ENCODE peak calls at places on chromosomes 3 and 15, in ten cellular contexts. Y is astrocyte of the spinal cord, T is neural progenitor cell, L is BE2C, O is GM12865, U is breast epithelium, C is pancreas, D is MM.1S, I is coronary artery, V is astrocyte. A is an unnamed sample.

GRCh38 chr15:29570931-29571727 is 251.1 kb downstream of the TJP1 start:
- DNase-seq in Y (no peak), O (no peak), V (peak; percentile 12), I (no peak), L (peak; percentile 19), T (peak; percentile 90), U (no peak), C (peak; percentile 84), D (peak; percentile 58), A (no peak)

GRCh38 chr15:99361541-99362185 is 110.4 kb downstream of the LRRC28 start:
- DNase-seq in Y (peak; percentile 22), O (peak; percentile 19), C (no peak), D (no peak), V (no peak), L (no peak), I (no peak), T (peak; percentile 33), U (no peak), A (no peak)

GRCh38 chr3:55159016-55159415 is 231.2 kb upstream of the LRTM1 start:
- DNase-seq in C (no peak), T (no peak), U (no peak), I (peak; percentile 5), D (no peak), O (no peak), L (no peak), V (no peak), Y (no peak), A (no peak)

GRCh38 chr3:129611812-129612349 is 5.4 kb upstream of the PLXND1 start:
- DNase-seq in V (peak; percentile 80), Y (peak; percentile 66), T (peak; percentile 43), U (no peak), D (no peak), L (no peak), I (no peak), C (no peak), O (no peak), A (no peak)

GRCh38 chr3:184409331-184409926 is 29.6 kb downstream of the CHRD start:
- DNase-seq in O (no peak), D (no peak), C (no peak), U (no peak), V (no peak), I (no peak), T (no peak), L (no peak), Y (no peak), A (no peak)

GRCh38 chr3:102195198-102195948 is 239.4 kb upstream of the ZPLD1 start:
- DNase-seq in L (no peak), Y (no peak), O (no peak), V (no peak), D (no peak), C (no peak), U (no peak), I (no peak), T (no peak), A (no peak)

GRCh38 chr3:110789315-110789714 is 282.3 kb upstream of the NECTIN3 start:
- DNase-seq in L (no peak), I (no peak), O (no peak), Y (peak; percentile 59), C (no peak), D (no peak), U (no peak), V (peak; percentile 65), T (no peak), A (peak; percentile 19)

GRCh38 chr3:99670556-99670950 is 32.2 kb downstream of the COL8A1 start:
- DNase-seq in U (no peak), O (no peak), D (no peak), Y (no peak), T (no peak), L (no peak), I (no peak), C (no peak), V (no peak), A (no peak)

GRCh38 chr3:126343675-126344074 is 13.5 kb downstream of the KLF15 start:
- DNase-seq in U (no peak), O (no peak), Y (no peak), T (no peak), D (no peak), C (peak; percentile 51), L (no peak), V (no peak), I (peak; percentile 67), A (no peak)

GRCh38 chr3:126344380-126345041 is 12.7 kb downstream of the KLF15 start:
- DNase-seq in Y (no peak), V (no peak), U (no peak), L (no peak), I (peak; percentile 49), T (no peak), O (no peak), C (peak; percentile 32), D (no peak), A (no peak)

GRCh38 chr3:126342211-126342610 is 15.0 kb downstream of the KLF15 start:
- DNase-seq in I (peak; percentile 68), T (no peak), D (no peak), C (peak; percentile 38), L (no peak), V (no peak), O (no peak), Y (no peak), U (no peak), A (no peak)

GRCh38 chr3:126341755-126342150 is 15.5 kb downstream of the KLF15 start:
- DNase-seq in L (no peak), T (no peak), D (no peak), C (peak; percentile 34), O (no peak), Y (no peak), U (no peak), I (no peak), V (no peak), A (no peak)

DNA sequence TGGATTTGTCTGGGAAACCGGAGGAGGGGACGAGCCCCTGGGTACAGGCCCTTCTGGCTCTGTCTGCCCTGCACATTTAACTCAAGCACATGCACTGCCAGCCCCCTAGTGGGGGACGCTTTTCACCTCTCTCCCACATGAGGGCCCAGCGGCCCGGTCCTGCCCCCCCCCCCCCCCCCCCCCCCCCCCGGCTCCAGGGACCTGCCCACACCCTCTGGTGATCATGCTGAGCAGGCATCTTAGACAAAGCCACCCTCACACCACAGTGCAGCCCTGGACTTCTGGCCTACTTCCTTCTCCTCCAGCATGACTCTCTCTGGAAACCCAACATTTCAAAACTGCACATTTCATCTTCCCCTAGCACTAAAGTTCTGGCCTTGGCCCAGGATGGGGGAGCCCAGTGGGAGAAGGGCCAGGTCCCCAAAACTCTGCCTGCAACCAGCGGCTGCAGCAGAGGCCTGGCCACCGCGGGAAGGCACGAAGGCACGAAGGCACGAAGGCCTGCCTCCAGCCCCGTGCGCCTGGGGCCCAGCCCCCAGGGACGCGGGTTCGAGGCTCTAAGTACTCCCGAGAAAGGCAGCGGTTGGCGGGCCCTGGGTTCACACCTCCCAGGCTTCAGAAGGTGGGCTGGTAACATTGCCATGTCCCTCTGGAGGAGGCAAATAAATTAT is 14.1 kb downstream of the KLF15 start:
- DNase-seq in V (peak; percentile 19), I (peak; percentile 74), U (no peak), D (no peak), O (no peak), Y (no peak), L (peak; percentile 72), C (peak; percentile 49), T (peak; percentile 68), A (no peak)
- TF ChIP-seq CTCF in V (no peak), I (no peak), U (no peak), D (no peak), O (no peak), Y (peak; percentile 7), L (peak; percentile 32), C (no peak), T (peak; percentile 26), A (no peak)

GRCh38 chr3:64232821-64233220 is 7.6 kb upstream of the PRICKLE2 start:
- DNase-seq in I (no peak), D (no peak), U (no peak), T (no peak), Y (no peak), V (no peak), O (no peak), C (no peak), L (no peak), A (no peak)

GRCh38 chr3:64238971-64239667 is 13.9 kb upstream of the PRICKLE2 start:
- DNase-seq in V (peak; percentile 96), T (peak; percentile 77), I (peak; percentile 79), U (peak; percentile 81), L (peak; percentile 76), O (no peak), C (no peak), Y (peak; percentile 98), D (no peak), A (peak; percentile 87)

GRCh38 chr3:64235605-64236004 is 10.3 kb upstream of the PRICKLE2 start:
- DNase-seq in D (no peak), U (no peak), Y (no peak), V (no peak), T (no peak), L (no peak), O (no peak), I (no peak), C (no peak), A (no peak)

GRCh38 chr3:64237083-64237482 is 11.8 kb upstream of the PRICKLE2 start:
- DNase-seq in T (no peak), D (no peak), I (no peak), L (no peak), O (no peak), U (no peak), C (no peak), Y (no peak), V (no peak), A (no peak)

GRCh38 chr3:64234571-64234970 is 9.3 kb upstream of the PRICKLE2 start:
- DNase-seq in O (no peak), V (no peak), U (no peak), I (no peak), T (no peak), D (no peak), L (no peak), C (no peak), Y (no peak), A (no peak)
- H3K4me3 ChIP-seq in O (no peak overlapping the region), V (no peak overlapping the region), U (no peak overlapping the region), I (no peak overlapping the region), T (no peak overlapping the region), D (no peak overlapping the region), L (no peak overlapping the region), C (no peak overlapping the region), Y (no peak overlapping the region), A (no peak overlapping the region)

GRCh38 chr3:134453631-134454030 is 32.2 kb downstream of the ANAPC13 start:
- DNase-seq in I (no peak), L (no peak), O (no peak), V (no peak), Y (no peak), C (no peak), U (no peak), T (peak; percentile 41), D (no peak), A (no peak)
- TF ChIP-seq CTCF in I (no peak), L (peak; percentile 43), O (peak; percentile 15), V (peak; percentile 14), Y (peak; percentile 18), C (no peak), U (no peak), T (peak; percentile 47), D (peak; percentile 9), A (no peak)

DNA sequence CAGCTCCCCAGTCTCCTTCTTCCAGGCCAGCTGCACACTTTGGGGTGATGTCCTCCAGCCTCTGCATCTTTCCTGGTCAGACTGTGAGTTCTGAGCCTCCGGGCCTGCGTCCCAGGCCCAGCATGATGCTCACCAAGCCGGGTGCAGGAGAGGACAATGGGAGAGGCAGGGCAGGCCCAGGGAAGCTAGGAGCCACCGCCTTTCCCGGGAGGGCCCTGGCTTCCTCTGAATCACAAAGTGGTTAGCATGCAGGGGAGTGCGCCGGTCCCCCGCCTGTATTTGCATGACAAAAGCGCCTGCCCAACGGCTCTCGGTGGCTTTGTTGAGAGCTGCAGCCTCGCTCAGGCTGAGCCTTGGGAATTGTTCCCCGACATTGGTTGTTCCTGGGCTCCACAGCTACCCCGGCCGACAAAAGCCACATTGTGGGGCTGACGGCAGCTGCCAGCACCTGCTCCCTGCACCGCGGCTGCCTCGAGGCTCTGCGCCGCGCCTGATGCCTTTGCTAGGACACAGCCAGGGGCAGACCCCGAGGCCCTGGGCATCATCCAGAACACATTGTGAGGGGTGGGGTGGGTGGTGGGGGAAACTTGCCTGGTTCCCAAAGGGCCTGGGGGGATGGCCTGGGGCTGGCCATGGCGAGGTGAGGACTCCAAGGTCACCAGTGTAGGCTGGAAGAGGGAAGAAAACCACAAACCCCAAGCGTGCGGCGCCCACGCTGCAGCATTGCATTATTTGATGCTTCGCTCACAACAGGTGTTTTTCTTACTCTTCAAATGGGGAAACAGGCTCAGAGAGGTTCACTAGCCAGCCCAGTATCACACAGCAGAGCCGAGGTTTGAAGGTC is 20.0 kb upstream of the KLF13 start:
- DNase-seq in T (peak; percentile 98), I (no peak), C (no peak), O (no peak), L (no peak), U (no peak), D (no peak), Y (peak; percentile 38), V (peak; percentile 10), A (no peak)
- H3K4me3 ChIP-seq in T (peak overlapping the region; percentile 21), I (no peak overlapping the region), C (no peak overlapping the region), O (no peak overlapping the region), L (no peak overlapping the region), U (no peak overlapping the region), D (no peak overlapping the region), Y (no peak overlapping the region), V (no peak overlapping the region), A (no peak overlapping the region)

A was measured in AG04449.